ENCODE peak calls at places on chromosomes 7 and 10, in nine cellular contexts. V is GM23338, K is neural progenitor cell, B is hepatocyte, U is MM.1S, F is GM23248, C is PC-3, P is SK-N-SH, I is HCT116. E is an unnamed sample.

GRCh38 chr10:58299580-58299979 is 30.6 kb downstream of the CISD1 start:
- DNase-seq in V (peak), K (peak), B (peak), U (peak), F (peak), C (peak), P (peak), I (peak), E (peak)

GRCh38 chr10:37754538-37755323 is 102.7 kb downstream of the ZNF248 start:
- DNase-seq in V (no peak), K (peak), B (no peak), U (peak), F (peak), C (peak), P (peak), I (peak), E (peak)

GRCh38 chr10:55943403-55943802 is 417.7 kb downstream of the ZWINT start:
- DNase-seq in V (no peak), K (no peak), B (no peak), U (no peak), F (no peak), C (no peak), P (no peak), I (no peak), E (no peak)

GRCh38 chr7:131506597-131506996 is 49.8 kb downstream of the PODXL start:
- DNase-seq in V (peak), K (no peak), B (no peak), U (no peak), F (no peak), C (no peak), P (no peak), I (no peak), E (no peak)

GRCh38 chr7:143279186-143280098 is 5.3 kb upstream of the TMEM139 start:
- DNase-seq in V (peak), K (peak), B (peak), U (no peak), F (peak), C (peak), P (no peak), I (no peak), E (no peak)

GRCh38 chr10:91759581-91759986 is 38.6 kb upstream of the TNKS2 start:
- DNase-seq in V (no peak), K (no peak), B (no peak), U (no peak), F (peak), C (peak), P (no peak), I (no peak), E (peak)

GRCh38 chr7:91634485-91635177 is 245.9 kb downstream of the MTERF1 start:
- DNase-seq in V (no peak), K (no peak), B (no peak), U (no peak), F (no peak), C (peak), P (no peak), I (no peak), E (no peak)

GRCh38 chr7:96778263-96778662 is 68.6 kb upstream of the SEM1 start:
- DNase-seq in V (peak), K (peak), B (peak), U (no peak), F (no peak), C (peak), P (peak), I (peak), E (peak)

GRCh38 chr7:129363-130221 is 62.8 kb upstream of the FAM20C start:
- DNase-seq in V (no peak), K (no peak), B (peak), U (no peak), F (peak), C (no peak), P (no peak), I (no peak), E (no peak)

GRCh38 chr10:34607894-34608293 is 207.2 kb downstream of the PARD3 start:
- DNase-seq in V (peak), K (no peak), B (no peak), U (no peak), F (no peak), C (peak), P (no peak), I (no peak), E (no peak)

GRCh38 chr10:21372651-21373410 is 152.7 kb downstream of the SKIDA1 start:
- DNase-seq in V (peak), K (no peak), B (peak), U (peak), F (peak), C (peak), P (peak), I (peak), E (peak)

GRCh38 chr7:24572421-24573007 is 738 bp upstream of the PALS2 start:
- DNase-seq in V (peak), K (no peak), B (peak), U (peak), F (peak), C (peak), P (peak), I (no peak), E (peak)

GRCh38 chr7:23472556-23472955 is 2.3 kb upstream of the IGF2BP3 start:
- DNase-seq in V (no peak), K (no peak), B (no peak), U (no peak), F (no peak), C (no peak), P (no peak), I (no peak), E (no peak)

GRCh38 chr7:102153586-102153948 is 133.1 kb upstream of the SH2B2 start:
- DNase-seq in V (no peak), K (no peak), B (no peak), U (no peak), F (no peak), C (no peak), P (no peak), I (no peak), E (no peak)

GRCh38 chr7:107196834-107197610 is 28.2 kb downstream of the HBP1 start:
- DNase-seq in V (no peak), K (no peak), B (no peak), U (no peak), F (no peak), C (peak), P (no peak), I (no peak), E (no peak)

GRCh38 chr7:135990258-135990657 is 13.1 kb upstream of the MTPN start:
- DNase-seq in V (no peak), K (no peak), B (no peak), U (no peak), F (no peak), C (no peak), P (no peak), I (no peak), E (no peak)

GRCh38 chr10:92640110-92640509 is 47.2 kb downstream of the KIF11 start:
- DNase-seq in V (no peak), K (no peak), B (no peak), U (no peak), F (peak), C (peak), P (no peak), I (peak), E (no peak)

GRCh38 chr7:76357379-76358052 is 1.3 kb downstream of the YWHAG start:
- DNase-seq in V (no peak), K (no peak), B (no peak), U (no peak), F (peak), C (no peak), P (no peak), I (no peak), E (no peak)

GRCh38 chr7:76358478-76359110 is at the start of gene YWHAG:
- DNase-seq in V (peak), K (peak), B (peak), U (peak), F (peak), C (peak), P (peak), I (peak), E (peak)

GRCh38 chr7:76356823-76357222 is 2.0 kb downstream of the YWHAG start:
- DNase-seq in V (no peak), K (peak), B (peak), U (no peak), F (peak), C (peak), P (peak), I (no peak), E (peak)

GRCh38 chr7:76359111-76359986 is 558 bp upstream of the YWHAG start:
- DNase-seq in V (peak), K (peak), B (peak), U (peak), F (peak), C (peak), P (peak), I (peak), E (peak)

GRCh38 chr7:76358053-76358477 is 726 bp downstream of the YWHAG start:
- DNase-seq in V (peak), K (peak), B (peak), U (peak), F (peak), C (peak), P (peak), I (no peak), E (peak)
- TF ChIP-seq EZH2phosphoT487 in V (no peak), K (no peak), B (no peak), U (no peak), F (no peak), C (no peak), P (no peak), I (no peak), E (no peak)

GRCh38 chr7:128961030-128961659 is 23.4 kb downstream of the IRF5 start:
- DNase-seq in V (no peak), K (no peak), B (no peak), U (no peak), F (peak), C (peak), P (no peak), I (no peak), E (no peak)
- TF ChIP-seq EZH2phosphoT487 in V (no peak), K (no peak), B (no peak), U (no peak), F (no peak), C (no peak), P (no peak), I (no peak), E (no peak)

DNA sequence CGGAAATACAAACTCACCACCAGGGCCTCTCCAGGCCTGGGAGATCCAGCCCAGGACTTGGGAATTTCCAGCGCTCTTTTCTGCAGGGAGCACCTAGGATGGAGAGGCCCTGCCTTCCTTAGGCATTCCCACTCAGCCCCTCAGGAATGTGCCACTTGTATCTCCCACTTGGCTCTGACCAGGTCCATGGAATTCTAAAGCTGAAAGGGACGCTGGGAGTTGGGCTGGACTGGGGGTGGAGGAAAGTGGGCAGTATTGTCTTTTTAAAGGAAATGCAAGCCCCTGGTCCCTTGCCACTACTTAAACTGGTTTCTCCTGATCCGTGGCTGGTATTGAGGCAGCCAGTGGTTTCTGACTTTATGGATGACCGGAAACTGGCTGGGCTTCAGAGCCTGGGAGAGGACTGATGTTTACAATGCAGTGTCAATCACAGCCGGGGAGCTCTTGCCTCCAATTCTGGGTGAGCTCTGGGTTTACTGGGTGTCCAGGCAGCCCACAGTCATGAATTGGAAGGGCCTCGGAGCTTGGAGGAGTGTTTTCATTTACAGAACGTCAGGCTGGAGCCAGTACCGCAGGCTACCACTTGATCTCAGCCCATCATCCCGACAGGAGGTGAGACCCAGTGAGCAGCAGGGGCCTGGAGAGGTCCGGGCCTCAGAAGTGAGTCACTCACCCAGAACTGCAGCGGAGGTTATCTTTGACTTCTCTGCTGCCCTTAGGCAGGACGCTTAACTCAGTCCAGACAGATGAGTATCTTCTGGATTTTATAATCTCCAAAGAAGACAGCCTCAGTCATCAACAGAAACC is 27.3 kb downstream of the AGAP3 start:
- DNase-seq in V (peak), K (peak), B (peak), U (no peak), F (peak), C (peak), P (peak), I (peak), E (no peak)
- TF ChIP-seq EZH2phosphoT487 in V (no peak), K (no peak), B (no peak), U (no peak), F (no peak), C (no peak), P (no peak), I (no peak), E (no peak)

GRCh38 chr10:79542619-79543018 is 17.6 kb downstream of the SFTPA2 start:
- DNase-seq in V (no peak), K (no peak), B (no peak), U (no peak), F (no peak), C (no peak), P (no peak), I (no peak), E (no peak)
- TF ChIP-seq EZH2phosphoT487 in V (no peak), K (no peak), B (no peak), U (no peak), F (no peak), C (no peak), P (no peak), I (no peak), E (no peak)

DNA sequence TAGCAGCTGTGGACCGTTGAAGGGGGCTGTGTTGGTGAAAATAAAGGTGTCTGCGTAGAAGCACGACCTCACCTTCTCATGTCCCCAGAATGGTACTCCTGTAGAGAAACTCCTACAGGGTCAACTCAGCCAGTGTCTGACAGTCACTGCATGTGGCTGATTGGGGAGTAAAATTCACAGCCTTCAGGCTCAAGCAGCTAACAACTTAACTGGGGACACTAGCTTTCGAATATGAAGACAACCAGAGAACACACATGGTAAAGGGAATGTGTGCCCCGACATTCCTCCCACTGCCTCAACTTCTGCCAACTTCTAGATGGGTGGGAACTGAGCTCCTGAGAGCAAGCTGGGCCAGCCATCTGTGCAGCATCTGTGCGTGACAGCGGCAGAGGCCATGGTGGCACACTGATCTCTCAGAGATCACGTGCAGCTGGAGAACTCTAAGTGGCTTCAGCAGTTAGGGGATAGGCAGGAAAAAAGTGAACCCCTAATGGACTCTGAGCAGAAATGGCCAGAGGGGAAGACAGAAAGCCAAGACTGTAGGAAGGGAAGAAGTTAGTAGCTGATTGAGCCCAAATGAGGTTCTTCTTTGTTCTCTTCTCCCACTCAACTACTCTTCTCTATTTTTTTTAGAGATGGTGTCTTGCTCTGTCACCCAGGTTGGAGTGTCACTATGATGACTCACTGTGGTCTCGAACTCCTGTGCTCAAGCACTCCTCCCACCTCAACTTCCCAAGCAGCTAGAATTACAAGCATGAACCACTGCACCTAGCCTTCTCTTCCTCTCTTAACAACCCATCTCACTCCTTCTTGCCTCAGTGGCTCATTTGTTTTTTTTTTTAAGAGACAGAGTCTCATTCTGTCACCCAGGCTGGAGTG is 280.8 kb downstream of the ZEB1 start:
- DNase-seq in V (no peak), K (no peak), B (no peak), U (no peak), F (peak), C (peak), P (no peak), I (no peak), E (no peak)
- TF ChIP-seq EZH2phosphoT487 in V (no peak), K (no peak), B (no peak), U (no peak), F (no peak), C (no peak), P (no peak), I (no peak), E (no peak)

DNA sequence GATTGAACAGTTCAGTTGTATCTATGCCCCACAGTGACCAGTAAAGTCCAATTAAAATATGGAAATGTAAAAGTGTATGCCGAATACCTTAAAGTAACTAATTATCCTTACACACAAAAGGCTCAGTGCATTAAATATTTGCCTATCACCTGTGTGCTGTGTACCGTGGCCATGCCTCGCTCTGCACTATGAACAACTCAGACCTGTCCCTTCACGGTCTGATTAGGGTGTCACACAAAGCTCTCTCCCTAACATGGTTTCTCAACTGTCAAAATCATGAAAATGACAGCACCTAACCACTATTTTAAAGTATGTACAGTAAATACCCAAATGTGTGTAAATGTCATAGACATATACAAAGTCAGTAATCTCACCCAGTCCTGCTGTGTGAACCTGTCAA is 43.1 kb downstream of the STK17A start:
- DNase-seq in V (no peak), K (no peak), B (no peak), U (no peak), F (no peak), C (no peak), P (no peak), I (no peak), E (peak)
- TF ChIP-seq EZH2phosphoT487 in V (no peak), K (no peak), B (no peak), U (no peak), F (no peak), C (no peak), P (no peak), I (no peak), E (no peak)

GRCh38 chr10:130782467-130782866 is 529.1 kb downstream of the TCERG1L start:
- DNase-seq in V (peak), K (peak), B (no peak), U (no peak), F (no peak), C (no peak), P (no peak), I (no peak), E (no peak)

GRCh38 chr10:130787252-130787651 is 524.3 kb downstream of the TCERG1L start:
- DNase-seq in V (no peak), K (no peak), B (no peak), U (no peak), F (no peak), C (no peak), P (peak), I (no peak), E (no peak)

GRCh38 chr10:130787821-130788220 is 523.7 kb downstream of the TCERG1L start:
- DNase-seq in V (no peak), K (no peak), B (no peak), U (no peak), F (no peak), C (no peak), P (no peak), I (no peak), E (no peak)

GRCh38 chr10:130786365-130786966 is 525.1 kb downstream of the TCERG1L start:
- DNase-seq in V (no peak), K (no peak), B (no peak), U (no peak), F (no peak), C (no peak), P (no peak), I (no peak), E (no peak)

GRCh38 chr10:130784326-130784725 is 527.2 kb downstream of the TCERG1L start:
- DNase-seq in V (no peak), K (no peak), B (no peak), U (no peak), F (no peak), C (no peak), P (no peak), I (no peak), E (no peak)
- TF ChIP-seq EZH2phosphoT487 in V (no peak), K (no peak), B (no peak), U (no peak), F (no peak), C (no peak), P (no peak), I (no peak), E (no peak)

GRCh38 chr7:128906001-128906765 is 4.3 kb downstream of the KCP start:
- DNase-seq in V (no peak), K (no peak), B (no peak), U (no peak), F (no peak), C (no peak), P (peak), I (no peak), E (no peak)
- TF ChIP-seq EZH2phosphoT487 in V (no peak), K (no peak), B (no peak), U (no peak), F (no peak), C (no peak), P (no peak), I (no peak), E (no peak)